ENCODE peak calls at places on chromosomes 11 and 22, in four cellular contexts. G is CD8-positive, alpha-beta T cell; U is stomach; V is aorta. R is an unnamed sample.

GRCh38 chr11:117995472-117995871 is 9.3 kb downstream of the IL10RA start:
- DNase-seq in V (no peak), U (no peak), G (no peak), R (no peak)

GRCh38 chr11:32899423-32899822 is 6.8 kb downstream of the QSER1 start:
- DNase-seq in U (no peak), G (no peak), V (no peak), R (no peak)

GRCh38 chr11:42034821-42035220 is 575.4 kb upstream of the LRRC4C start:
- DNase-seq in G (no peak), V (no peak), U (no peak), R (peak; percentile 3)

GRCh38 chr11:45455536-45455935 is 169.4 kb upstream of the SYT13 start:
- DNase-seq in U (no peak), G (no peak), V (no peak), R (no peak)

GRCh38 chr11:14506532-14506931 is 6.9 kb upstream of the COPB1 start:
- DNase-seq in G (no peak), V (no peak), U (no peak), R (no peak)

GRCh38 chr22:27990879-27991278 is 71.8 kb upstream of the PITPNB start:
- DNase-seq in V (peak; percentile 85), G (no peak), U (peak; percentile 35), R (peak; percentile 97)

GRCh38 chr11:84234011-84234410 is 947.8 kb upstream of the CCDC90B start:
- DNase-seq in U (no peak), G (no peak), V (no peak), R (no peak)

GRCh38 chr11:38538866-38539651 is 1941.0 kb upstream of the RAG2 start:
- DNase-seq in V (no peak), G (no peak), U (no peak), R (no peak)

GRCh38 chr22:25903294-25903693 is 161.3 kb downstream of the MYO18B start:
- DNase-seq in U (no peak), V (no peak), G (no peak), R (no peak)

GRCh38 chr11:134950692-134951304 is 538.8 kb upstream of the B3GAT1 start:
- DNase-seq in G (no peak), U (no peak), V (no peak), R (no peak)

GRCh38 chr11:61800331-61801281 is 7.9 kb downstream of the FEN1 start:
- DNase-seq in V (no peak), U (no peak), G (no peak), R (peak; percentile 73)

GRCh38 chr11:38460429-38460828 is 1862.4 kb upstream of the RAG2 start:
- DNase-seq in G (no peak), V (no peak), U (no peak), R (no peak)

GRCh38 chr11:8810331-8811301 is 100.4 kb upstream of the AKIP1 start:
- DNase-seq in V (peak; percentile 91), U (peak; percentile 84), G (no peak), R (peak; percentile 94)

GRCh38 chr22:49508561-49508960 is 319.1 kb downstream of the BRD1 start:
- DNase-seq in V (no peak), U (no peak), G (no peak), R (no peak)

GRCh38 chr22:26172389-26172990 is 3.2 kb downstream of the SEZ6L start:
- DNase-seq in V (no peak), G (no peak), U (no peak), R (peak; percentile 93)

GRCh38 chr22:20523118-20523983 is 15.9 kb downstream of the MED15 start:
- DNase-seq in G (no peak), V (no peak), U (no peak), R (peak; percentile 71)

GRCh38 chr22:26170112-26170492 is 840 bp downstream of the SEZ6L start:
- DNase-seq in U (no peak), G (no peak), V (no peak), R (no peak)

GRCh38 chr11:81237139-81237538 is 1496.5 kb downstream of the FAM181B start:
- DNase-seq in U (no peak), G (no peak), V (no peak), R (no peak)

GRCh38 chr11:82786001-82786400 is 52.3 kb upstream of the FAM181B start:
- DNase-seq in V (no peak), G (no peak), U (no peak), R (no peak)

GRCh38 chr22:42316988-42317387 is 46.5 kb upstream of the TCF20 start:
- DNase-seq in V (no peak), G (peak; percentile 16), U (peak; percentile 65), R (no peak)

DNA sequence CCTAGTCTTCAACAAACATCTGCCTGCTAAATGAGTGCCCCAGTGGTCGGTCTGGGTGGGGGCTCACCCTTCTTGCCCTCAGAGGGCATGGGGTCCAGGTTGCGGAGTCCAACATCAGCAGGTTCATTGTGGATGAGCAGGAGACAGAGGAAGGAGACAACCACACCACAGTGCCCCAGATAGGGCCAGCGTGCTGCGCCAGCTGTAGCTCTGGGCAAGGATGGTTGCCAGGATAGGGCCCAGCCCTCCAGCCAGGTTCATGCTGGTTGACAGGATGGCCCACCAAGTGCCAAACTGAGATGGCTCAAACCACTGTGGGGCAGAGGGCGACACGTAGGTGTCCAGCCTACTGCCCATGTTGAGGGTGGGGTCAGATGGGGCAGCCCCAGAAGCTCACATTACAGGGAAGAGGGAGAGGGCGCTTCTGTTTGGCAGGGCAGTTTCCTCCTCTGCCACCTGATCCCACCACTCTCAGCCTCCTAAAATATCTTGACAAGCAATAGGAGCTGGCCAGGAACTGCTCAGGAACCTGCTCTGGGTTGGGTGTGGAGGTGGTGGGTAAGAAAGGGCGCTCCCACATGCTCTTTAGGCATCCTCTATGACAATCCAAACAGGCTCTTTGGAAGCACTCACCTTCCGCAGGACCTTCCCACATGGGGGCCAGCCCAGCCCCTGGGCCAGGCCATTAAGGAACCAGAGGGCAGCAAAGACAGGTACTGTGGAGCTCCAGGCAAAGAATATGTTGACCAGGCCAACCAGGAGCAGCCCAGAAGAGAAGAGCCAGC is 2.9 kb downstream of the SLC37A4 start:
- DNase-seq in U (no peak), V (no peak), G (no peak), R (no peak)
- H3K27ac ChIP-seq in U (no peak overlapping the region), V (no peak overlapping the region), G (no peak overlapping the region), R (no peak overlapping the region)

DNA sequence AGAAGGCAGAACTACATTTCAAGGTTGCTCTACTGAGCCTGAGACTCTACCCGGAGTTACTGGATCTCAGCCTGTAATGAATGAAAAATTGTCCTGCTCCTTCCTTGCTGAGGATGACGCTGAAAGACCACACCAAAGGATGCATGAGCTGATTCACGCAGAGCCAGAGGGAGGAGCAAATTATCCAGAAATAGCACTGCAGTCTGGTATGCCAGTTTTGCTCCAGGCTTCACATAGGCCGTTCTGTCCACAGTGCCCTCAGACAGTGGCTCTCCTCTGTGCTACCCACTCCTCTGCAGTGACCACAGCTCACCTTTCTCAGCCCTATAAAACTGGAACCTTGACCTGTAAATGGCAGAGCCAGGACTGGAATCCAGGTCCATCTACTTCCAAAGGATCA is 79.3 kb upstream of the GALNT18 start:
- DNase-seq in U (no peak), G (no peak), V (no peak), R (peak; percentile 69)
- H3K36me3 ChIP-seq in U (no peaks in the 10 kb centered on the region), G (no peaks in the 10 kb centered on the region), V (no peaks in the 10 kb centered on the region), R (no peaks in the 10 kb centered on the region)

GRCh38 chr11:116843661-116844060 is 6.2 kb upstream of the APOA1 start:
- DNase-seq in U (no peak), V (no peak), G (no peak), R (no peak)

GRCh38 chr11:116849491-116849890 is 12.1 kb upstream of the APOA1 start:
- DNase-seq in U (no peak), G (no peak), V (no peak), R (no peak)

GRCh38 chr11:116844722-116845121 is 7.3 kb upstream of the APOA1 start:
- DNase-seq in U (no peak), V (no peak), G (no peak), R (no peak)

GRCh38 chr11:116849060-116849459 is 11.6 kb upstream of the APOA1 start:
- DNase-seq in U (no peak), V (peak; percentile 46), G (no peak), R (no peak)

DNA sequence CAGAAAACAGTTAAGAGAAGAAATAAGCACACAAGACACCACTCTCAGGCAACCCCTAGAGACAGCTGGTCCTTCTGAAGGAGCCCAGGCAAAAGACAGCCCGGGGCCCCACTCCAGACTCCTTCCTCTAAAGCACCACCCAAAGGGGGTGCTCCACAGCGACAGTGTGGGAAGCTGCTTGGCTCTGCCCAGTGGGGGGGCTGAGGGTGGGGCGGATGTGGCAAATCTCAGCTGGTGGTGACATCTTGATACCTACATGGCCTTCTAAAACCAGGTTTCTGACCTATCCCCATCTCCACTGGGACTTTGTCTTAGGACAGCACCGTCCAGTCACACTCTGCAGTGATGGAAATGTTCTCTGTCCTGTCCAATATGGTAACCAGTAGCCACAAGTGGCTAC is 10.2 kb upstream of the APOA1 start:
- DNase-seq in G (no peak), U (no peak), V (no peak), R (no peak)
- H3K4me3 ChIP-seq in G (no peak overlapping the region), U (no peak overlapping the region), V (no peak overlapping the region), R (no peak overlapping the region)

GRCh38 chr22:24588370-24588755 is 4.5 kb downstream of the LRRC75B start:
- DNase-seq in G (no peak), V (peak; percentile 71), U (peak; percentile 78), R (peak; percentile 71)

GRCh38 chr22:24588756-24589481 is 4.0 kb downstream of the LRRC75B start:
- DNase-seq in U (no peak), V (peak; percentile 72), G (no peak), R (no peak)

GRCh38 chr22:24589518-24590030 is 3.3 kb downstream of the LRRC75B start:
- DNase-seq in U (no peak), G (no peak), V (peak; percentile 59), R (peak; percentile 74)

GRCh38 chr22:24587251-24587650 is 5.6 kb downstream of the LRRC75B start:
- DNase-seq in U (no peak), V (peak; percentile 31), G (no peak), R (no peak)

GRCh38 chr22:24587948-24588347 is 4.9 kb downstream of the LRRC75B start:
- DNase-seq in U (no peak), V (no peak), G (no peak), R (peak; percentile 59)
- H3K27ac ChIP-seq in U (peak overlapping the region; percentile 36), V (no peak overlapping the region), G (no peak overlapping the region), R (no peak overlapping the region)

GRCh38 chr22:39475902-39476301 is 19.1 kb downstream of the MGAT3 start:
- DNase-seq in V (no peak), G (no peak), U (no peak), R (peak; percentile 78)
- H3K36me3 ChIP-seq in V (no peaks in the 10 kb centered on the region), G (no peaks in the 10 kb centered on the region), U (no peaks in the 10 kb centered on the region), R (no peaks in the 10 kb centered on the region)

DNA sequence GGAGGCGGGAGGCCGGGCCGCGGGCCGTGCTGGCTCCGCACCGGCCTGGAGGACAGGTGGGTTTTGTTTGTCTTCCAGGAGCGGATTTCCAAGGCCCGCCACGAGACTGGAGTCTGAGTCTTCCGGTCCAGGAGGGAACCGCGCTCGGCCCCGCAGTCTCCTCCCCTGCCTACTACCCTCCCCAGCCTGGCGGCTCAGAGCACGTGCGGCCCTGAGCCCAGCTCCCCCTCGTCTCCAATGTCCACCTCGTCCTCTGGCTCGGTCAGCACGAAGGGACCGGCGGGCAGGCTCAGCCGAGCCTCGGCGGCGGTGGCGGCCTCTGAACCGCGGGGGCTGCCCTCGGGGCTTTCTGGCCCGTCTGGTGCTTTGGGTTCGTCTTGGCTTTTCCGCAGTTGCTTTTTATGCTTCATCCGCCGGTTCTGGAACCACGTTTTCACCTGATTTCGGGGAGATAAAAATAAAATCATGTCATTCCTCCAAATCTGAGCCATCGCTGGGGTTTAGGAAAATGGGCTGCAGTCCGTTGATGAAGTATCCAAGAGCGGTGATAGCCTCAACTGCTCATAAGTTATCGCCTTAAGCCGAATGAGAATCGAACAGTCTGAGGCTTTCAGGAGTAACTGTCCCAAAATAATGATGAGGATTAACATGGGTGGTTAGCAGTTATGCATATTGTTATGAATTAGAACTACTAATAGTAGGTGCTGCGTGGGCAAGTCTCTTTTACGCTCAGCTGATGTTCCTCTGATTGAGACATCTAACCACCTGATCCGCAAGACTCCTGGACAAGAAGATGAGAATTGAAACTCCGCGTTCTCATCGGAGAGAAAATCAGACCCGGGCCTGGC is 4.0 kb downstream of the BSX start:
- DNase-seq in G (no peak), V (no peak), U (no peak), R (no peak)
- H3K4me3 ChIP-seq in G (peak overlapping the region; percentile 18), V (no peak overlapping the region), U (peak overlapping the region; percentile 15), R (no peak overlapping the region)